ENCODE peak calls at places on chromosomes 7 and 10, in eight cellular contexts. E is A549, J is IMR-90, S is sigmoid colon, G is tibial nerve, T is adrenal gland, Z is HepG2, Y is ovary. R is an unnamed sample. For H3K4me1, the result is how much of the 10 kb centered on the place peaks cover.

GRCh38 chr10:7054915-7055314 is 355.9 kb downstream of the SFMBT2 start:
- DNase-seq in J (peak), S (no peak), Z (no peak), G (no peak), T (no peak), E (peak), Y (no peak), R (no peak)

GRCh38 chr10:67666416-67667043 is 29.5 kb downstream of the CTNNA3 start:
- DNase-seq in Z (peak), E (peak), G (no peak), T (no peak), Y (no peak), S (no peak), J (peak), R (no peak)

GRCh38 chr10:114550756-114551290 is 107.3 kb downstream of the ABLIM1 start:
- DNase-seq in Z (peak), G (no peak), S (no peak), J (peak), T (no peak), Y (no peak), E (peak), R (no peak)

GRCh38 chr10:122295423-122295947 is 24.4 kb downstream of the BTBD16 start:
- DNase-seq in E (no peak), Z (no peak), J (no peak), G (no peak), T (no peak), Y (no peak), S (no peak), R (no peak)

GRCh38 chr10:88850712-88851111 is 932 bp downstream of the ANKRD22 start:
- DNase-seq in Y (no peak), S (no peak), E (no peak), Z (no peak), G (no peak), J (no peak), T (no peak), R (no peak)

GRCh38 chr10:113788604-113789083 is 37.2 kb downstream of the PLEKHS1 start:
- DNase-seq in G (peak), E (peak), J (peak), Y (no peak), Z (no peak), T (peak), S (peak), R (no peak)

GRCh38 chr10:20115929-20116328 is 299.7 kb downstream of the PLXDC2 start:
- DNase-seq in Y (no peak), Z (no peak), G (no peak), J (no peak), T (no peak), S (no peak), E (no peak), R (no peak)

GRCh38 chr10:127034224-127034623 is 129.0 kb downstream of the DOCK1 start:
- DNase-seq in J (no peak), S (no peak), Y (no peak), Z (no peak), E (no peak), G (no peak), T (no peak), R (no peak)

GRCh38 chr10:15182541-15183207 is 14.2 kb upstream of the NMT2 start:
- DNase-seq in G (no peak), T (no peak), Y (no peak), E (no peak), Z (no peak), J (peak), S (no peak), R (no peak)

GRCh38 chr10:43308986-43309385 is 42.1 kb upstream of the RASGEF1A start:
- DNase-seq in Y (peak), E (no peak), J (no peak), T (peak), G (peak), S (peak), Z (peak), R (no peak)

DNA sequence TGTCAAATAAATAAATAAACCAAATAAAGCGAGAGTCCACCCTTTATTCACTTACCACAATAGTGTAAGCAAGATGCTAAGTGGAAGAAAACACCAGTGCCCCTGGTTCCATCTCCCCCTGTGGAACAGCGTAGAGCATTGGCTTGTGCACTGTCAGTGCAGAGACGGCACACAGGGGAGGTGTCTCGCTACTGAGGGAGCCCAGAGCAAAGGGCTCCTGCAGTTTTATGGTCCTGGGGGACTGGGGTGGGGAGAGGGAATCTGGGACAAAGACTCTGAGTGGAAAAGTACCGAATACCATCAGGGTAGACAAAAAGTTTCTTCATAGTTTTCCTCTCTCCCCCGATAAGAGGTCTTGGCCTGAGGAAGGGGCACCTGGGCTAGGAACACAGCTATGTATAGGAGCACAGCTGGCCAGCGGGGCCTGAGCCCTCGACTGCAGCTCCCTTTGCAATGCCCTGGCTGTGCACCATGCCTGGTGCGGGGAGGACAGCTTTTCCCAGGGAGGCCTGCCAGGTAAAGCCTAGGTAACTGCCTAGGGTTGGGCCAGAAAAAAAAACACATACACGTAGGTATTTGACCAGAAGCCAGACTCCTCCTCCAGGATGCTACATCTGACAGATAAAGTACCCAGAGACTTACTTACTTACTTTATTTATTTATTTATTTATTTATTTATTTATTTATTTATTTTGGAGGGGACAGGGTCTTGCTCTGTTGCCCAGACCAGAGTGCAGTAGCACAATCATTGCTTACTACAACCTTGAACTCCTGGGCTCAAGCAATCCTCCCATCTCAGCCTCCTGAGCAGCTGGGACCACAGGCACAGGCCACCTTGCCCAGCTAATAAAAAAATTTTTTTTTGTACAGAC is 88.8 kb upstream of the KIF5B start:
- DNase-seq in Y (no peak), S (no peak), T (no peak), E (no peak), Z (no peak), G (no peak), J (no peak), R (no peak)
- H3K4me1 ChIP-seq in Y (under half), S (under half), T (under half), E (under half), Z (half or more), G (under half), J (under half), R (under half)

GRCh38 chr7:100433592-100434296 is 2.6 kb downstream of the PPP1R35 start:
- DNase-seq in G (no peak), J (no peak), T (no peak), E (no peak), Y (no peak), Z (no peak), S (peak), R (no peak)

GRCh38 chr7:100434297-100435144 is 1.8 kb downstream of the PPP1R35 start:
- DNase-seq in G (no peak), E (no peak), J (no peak), Z (no peak), Y (peak), T (no peak), S (peak), R (no peak)

GRCh38 chr7:100432621-100433275 is 3.1 kb downstream of the MEPCE start:
- DNase-seq in E (no peak), J (no peak), Y (no peak), T (no peak), S (peak), G (no peak), Z (no peak), R (no peak)

GRCh38 chr7:100432053-100432452 is 2.4 kb downstream of the MEPCE start:
- DNase-seq in T (no peak), J (no peak), E (no peak), Y (no peak), Z (no peak), S (no peak), G (no peak), R (no peak)

DNA sequence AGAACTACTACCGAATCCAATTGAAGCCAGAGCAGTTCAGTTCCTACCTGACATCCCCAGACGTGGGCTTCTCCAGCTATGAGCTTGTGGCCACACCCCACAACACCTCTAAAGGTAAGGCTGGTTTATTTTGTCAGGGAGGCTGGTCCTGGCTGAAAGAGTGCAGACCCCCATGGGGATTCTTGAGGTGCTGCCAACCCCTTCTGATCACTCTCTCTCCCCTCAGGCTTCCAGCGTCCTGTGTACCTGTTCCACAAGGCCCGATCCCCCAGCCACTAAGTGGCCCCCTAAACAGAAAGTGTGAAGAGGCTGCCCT is 3.1 kb downstream of the PPP1R35 start:
- DNase-seq in Z (no peak), J (no peak), Y (no peak), T (no peak), G (no peak), S (peak), E (no peak), R (no peak)
- TF ChIP-seq POLR2A in Z (no peak), J (no peak), Y (no peak), T (no peak), G (no peak), S (no peak), E (no peak), R (no peak)

DNA sequence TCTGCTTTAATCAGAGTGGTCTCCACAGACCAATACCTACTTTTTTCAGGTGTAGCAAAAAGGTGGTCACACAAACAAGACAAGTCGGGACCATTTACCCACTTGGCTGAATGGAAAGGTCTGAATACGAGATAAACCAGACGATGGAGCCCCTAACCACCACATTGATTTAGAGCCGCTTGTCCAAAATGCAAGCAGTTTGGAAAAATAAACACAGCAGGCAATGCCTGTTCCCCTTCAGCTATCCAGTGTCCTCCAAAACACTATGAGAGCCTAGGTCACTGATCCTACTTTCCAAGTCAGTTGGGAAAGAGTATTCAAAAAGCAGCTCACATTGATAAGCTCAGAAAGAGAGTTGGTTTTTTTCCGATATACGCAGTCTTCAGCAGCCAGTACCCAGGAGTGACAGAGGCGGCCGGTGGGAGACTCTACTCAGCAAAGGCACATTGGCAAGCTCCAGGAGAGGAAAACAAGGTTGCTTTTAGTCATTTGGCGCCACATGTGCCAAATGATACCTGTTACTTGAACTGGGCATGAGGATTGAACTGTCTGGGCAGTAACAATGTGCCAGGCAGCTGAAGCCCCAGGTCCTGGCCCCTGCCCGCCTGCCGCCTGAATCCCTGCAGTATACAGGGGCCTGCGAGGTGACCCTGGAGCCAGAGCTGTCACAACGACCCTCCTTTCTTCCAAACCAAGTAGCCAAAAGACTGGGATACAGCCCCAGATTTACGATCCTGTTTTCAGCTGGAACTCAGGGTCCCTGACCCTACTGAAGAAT is 109.9 kb downstream of the PIP4K2A start:
- DNase-seq in G (no peak), T (no peak), S (no peak), E (no peak), Z (no peak), Y (no peak), J (no peak), R (no peak)
- H3K27ac ChIP-seq in G (peak), T (peak), S (no peak), E (no peak), Z (no peak), Y (no peak), J (no peak), R (peak)

GRCh38 chr7:137959987-137960386 is 41.9 kb downstream of the CREB3L2 start:
- DNase-seq in E (no peak), Y (no peak), J (no peak), S (no peak), Z (no peak), G (no peak), T (no peak), R (no peak)
- H3K4me1 ChIP-seq in E (half or more), Y (under half), J (under half), S (under half), Z (half or more), G (under half), T (half or more), R (half or more)

GRCh38 chr7:155644971-155645509 is 579 bp downstream of the RBM33 start:
- DNase-seq in J (no peak), S (no peak), E (peak), G (peak), Y (peak), T (peak), Z (peak), R (peak)
- TF ChIP-seq POLR2A in J (no peak), S (no peak), E (no peak), G (no peak), Y (no peak), T (no peak), Z (peak), R (no peak)

GRCh38 chr10:60236869-60237524 is 152.7 kb downstream of the ANK3 start:
- DNase-seq in G (peak), T (peak), Y (no peak), E (no peak), S (peak), Z (no peak), J (no peak), R (peak)
- H3K27ac ChIP-seq in G (peak), T (no peak), Y (no peak), E (no peak), S (no peak), Z (no peak), J (no peak), R (peak)

DNA sequence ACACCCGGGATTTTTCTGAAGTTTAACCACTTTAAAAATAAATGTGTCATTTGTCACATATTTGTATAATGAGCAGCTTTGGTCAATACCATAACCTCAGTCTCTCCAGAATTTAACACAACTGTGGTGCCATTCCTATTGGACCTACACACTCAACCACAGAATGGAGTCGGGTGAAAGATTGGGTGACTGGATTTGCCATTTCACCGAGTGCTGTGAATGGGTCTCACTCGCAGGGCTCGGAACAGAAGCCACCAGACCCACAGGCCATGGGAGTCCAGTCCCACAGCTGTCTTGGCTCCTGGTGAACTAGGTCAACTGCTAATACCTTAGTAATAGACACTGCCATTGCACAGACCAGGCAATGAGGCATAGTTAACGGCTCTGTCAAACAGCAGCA is 298.4 kb downstream of the CCDC3 start:
- DNase-seq in S (no peak), Y (no peak), Z (no peak), E (no peak), J (no peak), G (no peak), T (no peak), R (no peak)
- H3K4me1 ChIP-seq in S (half or more), Y (under half), Z (under half), E (half or more), J (under half), G (under half), T (under half), R (under half)

DNA sequence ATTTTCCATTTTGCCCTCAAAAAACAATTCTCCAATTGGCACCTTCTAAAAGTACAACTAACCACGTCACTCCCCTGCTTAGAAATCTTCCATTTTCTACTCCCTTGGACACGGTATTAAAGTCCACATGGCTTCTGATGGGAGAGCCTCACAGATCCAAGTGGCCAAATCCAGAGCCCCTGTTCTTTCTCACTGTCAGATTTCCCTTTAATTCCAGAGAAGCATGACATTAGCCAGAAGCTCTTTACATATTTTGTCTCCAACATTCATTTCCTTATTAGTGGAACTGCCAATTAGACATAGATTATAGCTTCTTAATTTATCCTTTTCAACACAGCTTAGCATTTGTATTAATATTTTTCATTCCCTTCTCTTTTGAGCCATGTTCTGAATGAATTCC is 118.7 kb downstream of the ELMO1 start:
- DNase-seq in T (no peak), Z (no peak), Y (no peak), S (no peak), J (no peak), E (no peak), G (no peak), R (no peak)
- TF ChIP-seq POLR2A in T (no peak), Z (no peak), Y (no peak), S (no peak), J (no peak), E (no peak), G (no peak), R (no peak)

DNA sequence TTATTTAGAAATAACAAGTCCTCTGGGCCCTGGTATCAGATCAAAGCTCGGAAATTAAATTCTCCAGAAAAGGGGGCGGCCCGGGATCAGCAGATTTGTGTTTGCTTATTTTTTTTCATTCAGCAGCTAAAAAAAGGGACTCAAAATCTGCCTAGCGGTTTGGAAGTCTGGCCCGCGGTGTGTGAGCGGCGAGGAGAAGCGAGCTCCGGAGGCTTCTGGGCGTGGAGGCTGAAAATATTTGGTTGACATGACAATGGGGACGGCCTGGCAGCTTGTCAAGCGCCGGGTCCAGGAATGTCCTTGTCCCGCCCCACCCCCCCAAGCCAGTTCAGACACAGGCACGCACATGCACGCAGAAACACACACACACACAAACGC is 43.4 kb downstream of the FOXL3 start:
- DNase-seq in S (peak), E (peak), Z (peak), J (no peak), G (no peak), T (no peak), Y (no peak), R (no peak)
- H3K27ac ChIP-seq in S (peak), E (peak), Z (peak), J (no peak), G (peak), T (no peak), Y (no peak), R (peak)

DNA sequence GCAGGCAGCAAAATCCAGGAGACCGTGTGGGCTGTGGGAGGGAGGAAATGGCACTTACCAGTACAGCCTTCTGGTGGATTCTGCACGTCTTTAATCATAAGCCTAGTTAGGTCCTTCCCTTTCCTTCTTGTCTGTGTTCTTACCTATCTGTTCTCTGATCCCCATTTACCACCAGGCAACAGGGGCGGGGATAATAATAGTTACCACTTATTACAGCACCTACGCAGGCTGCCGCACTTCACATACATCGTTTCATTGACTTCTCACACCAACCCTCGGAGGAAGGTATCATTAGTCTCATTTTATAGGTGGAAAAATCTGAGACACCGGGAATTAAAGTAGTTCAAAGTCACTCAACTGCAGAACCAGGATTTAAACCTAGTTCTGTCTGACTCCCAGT is 4.5 kb upstream of the EPHA1 start:
- DNase-seq in Y (no peak), T (no peak), G (no peak), Z (no peak), E (no peak), S (no peak), J (no peak), R (no peak)
- H3K4me1 ChIP-seq in Y (under half), T (under half), G (under half), Z (under half), E (under half), S (under half), J (under half), R (under half)

R was measured in stomach.